ENCODE peak calls at places on chromosome 21, in five cellular contexts. T is spleen; N is CD4-positive, alpha-beta memory T cell; F is colonic mucosa; L is hepatocyte. C is an unnamed sample.

GRCh38 chr21:42781150-42781980 is 98.0 kb downstream of the WDR4 start:
- DNase-seq in F (peak), T (peak), L (peak), N (no peak), C (peak)

GRCh38 chr21:44427241-44428120 is 27.8 kb upstream of the LRRC3 start:
- DNase-seq in T (peak), N (no peak), F (no peak), L (no peak), C (no peak)

GRCh38 chr21:41536076-41536826 is 28.3 kb upstream of the TMPRSS2 start:
- DNase-seq in N (no peak), T (no peak), L (no peak), F (peak), C (no peak)

GRCh38 chr21:43924421-43925095 is 59.5 kb downstream of the AGPAT3 start:
- DNase-seq in N (no peak), T (no peak), F (no peak), L (peak), C (peak)

GRCh38 chr21:18155508-18156193 is 89.0 kb upstream of the CHODL start:
- DNase-seq in L (no peak), T (no peak), N (peak), F (no peak), C (peak)

GRCh38 chr21:25903599-25903998 is 168.8 kb downstream of the GABPA start:
- DNase-seq in T (no peak), N (no peak), F (no peak), L (no peak), C (no peak)

GRCh38 chr21:36079010-36079649 is 9.3 kb downstream of the CBR1 start:
- DNase-seq in L (no peak), F (peak), T (no peak), N (peak), C (peak)

GRCh38 chr21:29114765-29115164 is 15.7 kb upstream of the MAP3K7CL start:
- DNase-seq in F (no peak), L (no peak), N (no peak), T (no peak), C (no peak)

GRCh38 chr21:41189147-41189538 is 21.2 kb downstream of the BACE2 start:
- DNase-seq in L (no peak), N (no peak), T (no peak), F (no peak), C (no peak)

GRCh38 chr21:21028275-21028814 is 30.1 kb downstream of the NCAM2 start:
- DNase-seq in L (no peak), N (no peak), F (no peak), T (no peak), C (no peak)

GRCh38 chr21:42748620-42749176 is 95.3 kb downstream of the PDE9A start:
- DNase-seq in F (no peak), N (no peak), L (no peak), T (no peak), C (peak)

GRCh38 chr21:36150192-36150711 is 6.4 kb upstream of the DOP1B start:
- DNase-seq in F (no peak), T (no peak), N (no peak), L (no peak), C (peak)

GRCh38 chr21:42376338-42376982 is 10.1 kb upstream of the TFF1 start:
- DNase-seq in N (no peak), L (no peak), T (peak), F (peak), C (peak)

GRCh38 chr21:15703932-15704331 is 25.9 kb upstream of the USP25 start:
- DNase-seq in L (no peak), N (no peak), F (no peak), T (no peak), C (no peak)

GRCh38 chr21:42153046-42153685 is 65.8 kb upstream of the ABCG1 start:
- DNase-seq in T (no peak), F (no peak), N (no peak), L (no peak), C (no peak)

GRCh38 chr21:26140185-26140584 is 30.4 kb downstream of the APP start:
- DNase-seq in F (peak), L (peak), T (no peak), N (no peak), C (no peak)

GRCh38 chr21:36203603-36203889 is 46.9 kb downstream of the DOP1B start:
- DNase-seq in L (peak), N (no peak), F (no peak), T (no peak), C (peak)

GRCh38 chr21:28342229-28342810 is 650.4 kb downstream of the LTN1 start:
- DNase-seq in F (no peak), N (no peak), T (no peak), L (no peak), C (no peak)

GRCh38 chr21:36310016-36310415 is 10.0 kb upstream of the MORC3 start:
- DNase-seq in F (no peak), T (peak), N (no peak), L (no peak), C (no peak)

GRCh38 chr21:26843912-26844257 is 1.3 kb downstream of the ADAMTS1 start:
- DNase-seq in N (no peak), F (no peak), L (peak), T (no peak), C (no peak)

GRCh38 chr21:36511484-36512227 is 31.7 kb upstream of the CLDN14 start:
- DNase-seq in F (no peak), T (no peak), L (no peak), N (no peak), C (no peak)

GRCh38 chr21:29601072-29601471 is 302.4 kb downstream of the BACH1 start:
- DNase-seq in F (no peak), N (no peak), T (no peak), L (no peak), C (no peak)

GRCh38 chr21:30717105-30717504 is 1.5 kb downstream of the KRTAP21-3 start:
- DNase-seq in T (no peak), F (no peak), N (no peak), L (no peak), C (no peak)

GRCh38 chr21:26686278-26686677 is 113.2 kb upstream of the CYYR1 start:
- DNase-seq in T (peak), N (peak), L (no peak), F (no peak), C (peak)

GRCh38 chr21:36470294-36470693 is 9.6 kb downstream of the CLDN14 start:
- DNase-seq in F (no peak), L (no peak), T (no peak), N (no peak), C (no peak)

GRCh38 chr21:36487641-36488307 is 7.9 kb upstream of the CLDN14 start:
- DNase-seq in T (no peak), L (no peak), N (no peak), F (peak), C (no peak)

GRCh38 chr21:31509108-31510017 is 150.1 kb upstream of the SOD1 start:
- DNase-seq in L (peak), N (peak), F (peak), T (no peak), C (peak)

GRCh38 chr21:42532466-42533181 is 19.0 kb downstream of the SLC37A1 start:
- DNase-seq in L (no peak), T (peak), F (peak), N (no peak), C (peak)

GRCh38 chr21:21612446-21612845 is 614.2 kb downstream of the NCAM2 start:
- DNase-seq in F (no peak), N (no peak), L (no peak), T (no peak), C (no peak)

GRCh38 chr21:43609501-43610340 is 49.6 kb downstream of the HSF2BP start:
- DNase-seq in N (no peak), T (no peak), L (peak), F (peak), C (peak)

GRCh38 chr21:44084496-44085241 is 22.5 kb upstream of the PWP2 start:
- DNase-seq in L (no peak), N (no peak), T (no peak), F (peak), C (no peak)

DNA sequence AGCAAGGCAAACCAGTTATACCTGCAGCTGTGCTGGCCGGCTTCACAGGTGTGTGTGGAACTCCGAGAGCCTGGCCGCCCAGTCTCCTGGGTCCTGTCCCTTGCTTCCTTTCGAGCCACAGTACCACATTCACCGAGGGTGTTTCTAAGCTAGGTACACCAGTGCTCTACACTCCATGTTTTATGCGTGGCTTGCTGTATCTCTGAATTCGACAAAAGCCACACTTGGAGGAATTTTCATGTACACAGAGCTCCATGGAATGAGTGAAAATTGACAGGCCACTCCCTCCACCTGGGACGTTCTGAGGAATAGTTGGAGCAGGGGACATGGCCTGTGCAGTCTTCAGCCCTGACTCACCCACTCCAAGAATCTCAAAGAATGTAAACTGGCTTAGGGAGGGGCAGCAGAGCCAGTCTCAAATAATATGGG is 14.0 kb downstream of the ETS2 start:
- DNase-seq in T (no peak), F (peak), N (no peak), L (peak), C (peak)
- H3K4me3 ChIP-seq in T (no peak), F (no peak), N (no peak), L (no peak), C (no peak)

GRCh38 chr21:34037009-34037408 is 36.4 kb upstream of the MRPS6 start:
- DNase-seq in T (no peak), N (no peak), L (no peak), F (no peak), C (no peak)
- H3K27ac ChIP-seq in T (no peak), N (no peak), L (peak), F (no peak), C (no peak)

DNA sequence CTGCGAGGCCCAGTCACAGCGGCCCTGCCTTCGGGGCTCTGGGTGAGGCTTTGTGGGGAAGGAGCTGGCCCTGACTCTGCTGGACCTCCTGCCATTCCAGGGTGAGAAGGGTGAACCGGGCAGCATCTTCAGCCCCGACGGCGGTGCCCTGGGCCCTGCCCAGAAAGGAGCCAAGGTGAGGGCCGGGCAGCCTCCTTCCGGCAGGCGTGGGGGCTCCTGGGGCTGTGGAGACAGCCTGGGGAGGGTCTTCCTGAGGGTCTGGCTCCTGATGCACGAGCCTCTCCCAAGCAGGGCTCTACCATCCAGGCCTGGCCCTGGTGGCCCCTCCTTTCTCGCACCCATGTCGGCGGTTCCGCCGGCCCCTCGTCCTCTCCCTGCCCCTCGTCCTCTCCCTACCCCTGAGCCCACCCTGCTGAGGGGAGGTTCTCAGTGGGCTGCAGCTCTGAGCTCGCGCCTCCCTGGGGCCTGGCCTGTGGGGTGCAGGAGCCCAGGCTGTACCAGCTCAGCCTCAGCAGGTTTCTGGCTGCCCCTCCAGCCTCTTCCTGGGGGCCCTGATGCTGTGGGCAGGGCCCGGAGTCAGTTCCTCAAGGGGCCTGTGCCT is 48.7 kb downstream of the SLC19A1 start:
- DNase-seq in L (no peak), F (no peak), N (no peak), T (no peak), C (no peak)
- H3K4me3 ChIP-seq in L (no peak), F (no peak), N (no peak), T (no peak), C (no peak)

DNA sequence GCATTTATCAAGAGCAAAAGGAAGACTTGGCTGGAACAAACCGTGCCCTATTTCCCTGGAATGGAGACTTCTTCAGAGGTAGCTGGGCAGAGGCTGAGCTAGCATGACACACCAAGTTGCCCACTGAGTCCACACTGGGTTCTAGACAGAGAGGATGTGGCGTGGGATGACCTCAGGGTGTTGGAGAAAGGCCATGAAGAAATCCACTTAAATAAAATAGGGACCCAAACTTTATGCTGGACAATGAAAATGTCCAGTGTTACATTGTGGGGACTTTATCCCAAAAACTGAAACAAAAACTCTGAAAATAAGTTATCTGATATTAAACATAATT is 116.2 kb downstream of the KCNJ6 start:
- DNase-seq in L (no peak), N (no peak), F (no peak), T (no peak), C (no peak)
- H3K27ac ChIP-seq in L (no peak), N (no peak), F (no peak), T (no peak), C (no peak)

GRCh38 chr21:34944015-34944755 is 104.9 kb downstream of the RUNX1 start:
- DNase-seq in T (no peak), F (no peak), L (no peak), N (no peak), C (no peak)
- H3K4me3 ChIP-seq in T (no peak), F (no peak), L (no peak), N (no peak), C (no peak)

GRCh38 chr21:33057385-33057940 is 12.5 kb upstream of the OLIG1 start:
- DNase-seq in T (no peak), F (no peak), L (no peak), N (no peak), C (no peak)
- H3K27ac ChIP-seq in T (no peak), F (no peak), L (no peak), N (no peak), C (no peak)

GRCh38 chr21:46100020-46100419 is 2.1 kb downstream of the COL6A2 start:
- DNase-seq in L (no peak), T (no peak), N (no peak), F (no peak), C (no peak)
- H3K4me3 ChIP-seq in L (peak), T (no peak), N (no peak), F (peak), C (no peak)

GRCh38 chr21:24032709-24033232 is 1574.5 kb downstream of the MRPL39 start:
- DNase-seq in F (no peak), L (no peak), N (no peak), T (no peak), C (no peak)
- H3K27ac ChIP-seq in F (no peak), L (no peak), N (no peak), T (no peak), C (no peak)